ENCODE peak calls at places on chromosomes 2 and 18, in eight cellular contexts. X is stimulated activated CD4-positive, alpha-beta T cell treated with anti-CD3 and anti-CD28 coated beads, Interleukin-12 subunit alpha, Interleukin-12 subunit beta, amount 100 ng/mL, for 24 hours; H is Peyer's patch; R is HT1080; Q is CD4-positive, CD25-positive, alpha-beta regulatory T cell; W is activated CD4-positive, CD25-positive, alpha-beta regulatory T cell; A is CD4-positive, alpha-beta T cell; F is ovary. U is an unnamed sample.

GRCh38 chr2:80454628-80455027 is 150.1 kb upstream of the LRRTM1 start:
- DNase-seq in X (no peak), R (no peak), F (no peak), H (no peak), A (no peak), W (no peak), Q (no peak), U (no peak)

GRCh38 chr2:128493880-128494279 is 175.2 kb upstream of the HS6ST1 start:
- DNase-seq in X (no peak), F (no peak), W (no peak), A (no peak), R (no peak), Q (no peak), H (no peak), U (no peak)

GRCh38 chr18:58960946-58961722 is 96.5 kb downstream of the ZNF532 start:
- DNase-seq in R (no peak), Q (no peak), X (no peak), W (no peak), A (no peak), H (no peak), F (no peak), U (no peak)

GRCh38 chr2:177784449-177784845 is 288.1 kb downstream of the PDE11A start:
- DNase-seq in R (no peak), W (no peak), Q (no peak), F (no peak), X (no peak), A (no peak), H (no peak), U (no peak)

GRCh38 chr2:152649997-152650396 is 67.3 kb downstream of the PRPF40A start:
- DNase-seq in X (no peak), F (no peak), Q (no peak), A (no peak), R (no peak), H (no peak), W (no peak), U (no peak)

GRCh38 chr2:128513416-128514283 is 195.0 kb upstream of the HS6ST1 start:
- DNase-seq in Q (no peak), A (no peak), X (no peak), W (no peak), R (no peak), H (peak; percentile 51), F (no peak), U (no peak)

GRCh38 chr2:26959320-26959719 is 11.1 kb upstream of the MAPRE3 start:
- DNase-seq in F (no peak), H (no peak), A (no peak), R (no peak), Q (no peak), W (no peak), X (no peak), U (no peak)

GRCh38 chr2:112182581-112183034 is 44.4 kb downstream of the FBLN7 start:
- DNase-seq in F (no peak), Q (peak; percentile 41), W (no peak), A (peak; percentile 43), X (peak; percentile 40), R (no peak), H (peak; percentile 55), U (no peak)

GRCh38 chr2:225282858-225283693 is 116.4 kb upstream of the NYAP2 start:
- DNase-seq in R (peak; percentile 16), W (no peak), Q (no peak), F (no peak), A (no peak), H (no peak), X (no peak), U (no peak)

GRCh38 chr2:212811036-212811805 is 272.6 kb upstream of the ERBB4 start:
- DNase-seq in H (no peak), Q (no peak), W (no peak), X (no peak), R (no peak), F (no peak), A (no peak), U (no peak)

GRCh38 chr2:40034198-40034597 is 255.1 kb upstream of the THUMPD2 start:
- DNase-seq in A (no peak), R (peak; percentile 92), H (no peak), F (no peak), W (no peak), X (no peak), Q (no peak), U (peak; percentile 44)

GRCh38 chr2:160918909-160919503 is 241.2 kb upstream of the TANK start:
- DNase-seq in F (peak; percentile 64), A (peak; percentile 6), W (no peak), R (peak; percentile 66), X (no peak), H (peak; percentile 17), Q (no peak), U (no peak)

U was measured in RCC 7860.